ENCODE peak calls at places on chromosomes 16 and 17, in nine cellular contexts. N, C, B, E, D, F, A, R and H are unnamed samples.

GRCh38 chr17:18102640-18103039 is 5.9 kb upstream of the MYO15A start:
- DNase-seq in N (no peak), C (no peak), B (no peak), E (no peak), D (no peak), F (peak; percentile 76), A (no peak), R (no peak), H (no peak)

GRCh38 chr16:88320947-88321634 is 61.7 kb upstream of the ZNF469 start:
- DNase-seq in N (no peak), C (no peak), B (no peak), E (no peak), D (no peak), F (peak; percentile 6), A (no peak), R (no peak), H (no peak)

GRCh38 chr16:81758376-81758775 is 20.7 kb upstream of the PLCG2 start:
- DNase-seq in N (no peak), C (no peak), B (no peak), E (no peak), D (no peak), F (peak; percentile 63), A (no peak), R (no peak), H (no peak)

GRCh38 chr17:81034779-81035388 is at the start of gene BAIAP2:
- DNase-seq in N (peak; percentile 95), C (peak; percentile 93), B (peak; percentile 94), E (peak; percentile 98), D (peak; percentile 98), F (peak; percentile 79), A (peak; percentile 97), R (peak; percentile 81), H (peak; percentile 74)

GRCh38 chr17:48016112-48016511 is 21.5 kb downstream of the COPZ2 start:
- DNase-seq in N (no peak), C (no peak), B (no peak), E (no peak), D (no peak), F (no peak), A (no peak), R (peak; percentile 74), H (no peak)

GRCh38 chr17:36934759-36935630 is 2.3 kb upstream of the LHX1 start:
- DNase-seq in N (no peak), C (peak; percentile 32), B (no peak), E (no peak), D (no peak), F (peak; percentile 43), A (no peak), R (peak; percentile 75), H (no peak)

GRCh38 chr16:27073733-27074132 is 7.0 kb downstream of the C16orf82 start:
- DNase-seq in N (peak; percentile 41), C (no peak), B (no peak), E (no peak), D (no peak), F (no peak), A (no peak), R (no peak), H (no peak)

GRCh38 chr17:19647697-19648474 is 665 bp upstream of the ALDH3A2 start:
- DNase-seq in N (peak; percentile 90), C (no peak), B (peak; percentile 44), E (peak; percentile 71), D (peak; percentile 54), F (peak; percentile 76), A (no peak), R (peak; percentile 79), H (no peak)

GRCh38 chr17:61496174-61496956 is 44.1 kb downstream of the TBX4 start:
- DNase-seq in N (no peak), C (no peak), B (no peak), E (no peak), D (no peak), F (no peak), A (no peak), R (peak; percentile 40), H (no peak)

GRCh38 chr17:75764711-75765421 is at the start of gene GALK1:
- DNase-seq in N (peak; percentile 86), C (peak; percentile 73), B (peak; percentile 84), E (peak; percentile 82), D (peak; percentile 79), F (peak; percentile 85), A (peak; percentile 87), R (peak; percentile 65), H (no peak)